ENCODE peak calls at places on chromosome 10, in seven cellular contexts. E is left cardiac atrium; Z is fibroblast of villous mesenchyme; Y is bronchial epithelial cell; M is stimulated activated naive CD8-positive, alpha-beta T cell treated with anti-CD3 and anti-CD28 coated beads, Interleukin-15, amount 100 ng/mL, for 72 hours; Q is HEK293T; G is activated naive CD4-positive, alpha-beta T cell treated with Interleukin-2 at 50 U/mL for 16 hours. O is an unnamed sample.

GRCh38 chr10:124967255-124967654 is 25.3 kb downstream of the ZRANB1 start:
- DNase-seq in M (no peak), E (no peak), Q (no peak), Y (no peak), Z (no peak), G (no peak), O (no peak)

GRCh38 chr10:86693721-86694369 is 25.5 kb downstream of the LDB3 start:
- DNase-seq in E (peak), Z (peak), M (peak), G (peak), Q (peak), Y (peak), O (peak)

GRCh38 chr10:11381023-11381422 is 230.4 kb downstream of the USP6NL start:
- DNase-seq in Z (no peak), G (no peak), Y (peak), M (no peak), Q (no peak), E (no peak), O (no peak)

GRCh38 chr10:79436066-79436849 is 9.2 kb downstream of the ZCCHC24 start:
- DNase-seq in M (no peak), Z (no peak), G (no peak), Q (no peak), Y (no peak), E (no peak), O (no peak)

GRCh38 chr10:35911954-35912353 is 269.9 kb upstream of the FZD8 start:
- DNase-seq in G (no peak), Q (no peak), Z (no peak), M (no peak), Y (no peak), E (no peak), O (no peak)

GRCh38 chr10:63720072-63720537 is 198.9 kb downstream of the REEP3 start:
- DNase-seq in Y (peak), Q (peak), E (no peak), Z (peak), G (peak), M (peak), O (peak)

GRCh38 chr10:132364594-132364970 is 32.4 kb upstream of the PWWP2B start:
- DNase-seq in G (peak), Y (peak), Z (peak), E (no peak), M (peak), Q (no peak), O (no peak)

GRCh38 chr10:124602646-124603365 is 141.2 kb downstream of the LHPP start:
- DNase-seq in M (no peak), E (peak), G (no peak), Y (no peak), Q (no peak), Z (no peak), O (no peak)

GRCh38 chr10:124870854-124871425 is 69.3 kb downstream of the ABRAXAS2 start:
- DNase-seq in Q (no peak), G (no peak), Z (no peak), M (no peak), E (no peak), Y (no peak), O (no peak)

GRCh38 chr10:49600781-49601400 is 9.2 kb upstream of the SLC18A3 start:
- DNase-seq in Y (no peak), Q (no peak), E (no peak), G (no peak), Z (no peak), M (no peak), O (no peak)

GRCh38 chr10:34768261-34768971 is 46.7 kb downstream of the PARD3 start:
- DNase-seq in E (peak), Y (peak), M (no peak), Z (no peak), Q (no peak), G (no peak), O (no peak)

GRCh38 chr10:77175631-77176222 is 461.9 kb downstream of the KCNMA1 start:
- DNase-seq in Z (no peak), G (no peak), E (no peak), Y (no peak), Q (no peak), M (no peak), O (no peak)

GRCh38 chr10:94403034-94403822 is 887 bp downstream of the TBC1D12 start:
- DNase-seq in E (peak), M (peak), Z (peak), Y (peak), Q (peak), G (peak), O (peak)